ENCODE peak calls at places on chromosome 21, in five cellular contexts. F is CD4-positive, alpha-beta T cell; G is left lung; H is IMR-90; C is adrenal gland. R is an unnamed sample.

GRCh38 chr21:41622831-41623548 is 115.0 kb upstream of the TMPRSS2 start:
- DNase-seq in F (no peak), C (no peak), H (peak), G (no peak), R (no peak)

GRCh38 chr21:34126691-34127090 is 53.3 kb downstream of the MRPS6 start:
- DNase-seq in G (no peak), H (peak), F (no peak), C (peak), R (no peak)

GRCh38 chr21:34313116-34313515 is 50.7 kb upstream of the KCNE2 start:
- DNase-seq in C (no peak), F (no peak), H (peak), G (no peak), R (no peak)

GRCh38 chr21:34935868-34936267 is 113.2 kb downstream of the RUNX1 start:
- DNase-seq in G (no peak), C (no peak), H (no peak), F (no peak), R (no peak)

GRCh38 chr21:31018232-31018631 is 20.0 kb downstream of the KRTAP19-8 start:
- DNase-seq in G (no peak), H (no peak), C (no peak), F (no peak), R (no peak)

GRCh38 chr21:28832013-28832714 is 160.5 kb downstream of the LTN1 start:
- DNase-seq in F (no peak), C (no peak), H (peak), G (no peak), R (no peak)

GRCh38 chr21:31931644-31932469 is 59.0 kb downstream of the HUNK start:
- DNase-seq in F (no peak), C (no peak), G (no peak), H (no peak), R (no peak)

GRCh38 chr21:32309906-32310460 is 11.3 kb downstream of the MRAP start:
- DNase-seq in C (peak), G (no peak), H (no peak), F (no peak), R (peak)

GRCh38 chr21:42781150-42781980 is 98.0 kb downstream of the WDR4 start:
- DNase-seq in C (no peak), F (no peak), H (no peak), G (peak), R (no peak)

GRCh38 chr21:19759836-19760235 is 1238.4 kb upstream of the NCAM2 start:
- DNase-seq in F (no peak), H (no peak), G (peak), C (no peak), R (no peak)

GRCh38 chr21:39712976-39713375 is 32.0 kb upstream of the IGSF5 start:
- DNase-seq in G (no peak), F (no peak), C (no peak), H (no peak), R (no peak)

GRCh38 chr21:29789393-29789792 is 150.4 kb downstream of the GRIK1 start:
- DNase-seq in G (no peak), F (no peak), H (no peak), C (no peak), R (no peak)

GRCh38 chr21:23478381-23478780 is 2128.9 kb downstream of the MRPL39 start:
- DNase-seq in H (no peak), G (no peak), F (no peak), C (no peak), R (no peak)

GRCh38 chr21:14523234-14523633 is 22.9 kb downstream of the SAMSN1 start:
- DNase-seq in G (peak), H (no peak), F (no peak), C (no peak), R (no peak)

DNA sequence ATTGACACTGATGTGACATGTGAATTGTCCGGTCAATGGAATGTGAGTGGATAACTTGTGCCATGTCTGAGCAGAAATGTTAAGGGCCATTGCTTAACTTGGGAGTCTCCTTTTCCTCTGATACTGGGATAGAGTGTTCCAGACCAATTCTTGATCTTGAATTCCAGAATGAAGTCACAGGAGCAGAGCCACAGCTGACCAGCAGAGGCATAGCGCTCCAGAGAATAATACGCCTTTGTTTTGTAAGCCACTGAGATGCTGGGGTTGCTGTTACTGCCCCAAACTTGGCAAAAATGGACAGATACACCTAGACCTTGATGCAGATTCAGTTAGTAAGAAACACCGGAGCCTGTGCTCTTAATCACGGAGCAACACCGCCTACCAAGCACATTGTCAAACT is 6.3 kb downstream of the KCNJ6 start:
- DNase-seq in H (no peak), F (no peak), C (no peak), G (no peak), R (no peak)
- TF ChIP-seq CTCF in H (no peak), F (no peak), C (no peak), G (no peak), R (peak)

GRCh38 chr21:45662623-45663015 is 19.1 kb downstream of the PCBP3 start:
- DNase-seq in H (no peak), C (no peak), F (no peak), G (no peak), R (no peak)
- TF ChIP-seq CTCF in H (no peak), C (no peak), F (no peak), G (no peak), R (no peak)

GRCh38 chr21:36430841-36431240 is 45.6 kb downstream of the CHAF1B start:
- DNase-seq in C (no peak), F (no peak), G (no peak), H (no peak), R (no peak)
- TF ChIP-seq CTCF in C (no peak), F (no peak), G (no peak), H (no peak), R (no peak)

DNA sequence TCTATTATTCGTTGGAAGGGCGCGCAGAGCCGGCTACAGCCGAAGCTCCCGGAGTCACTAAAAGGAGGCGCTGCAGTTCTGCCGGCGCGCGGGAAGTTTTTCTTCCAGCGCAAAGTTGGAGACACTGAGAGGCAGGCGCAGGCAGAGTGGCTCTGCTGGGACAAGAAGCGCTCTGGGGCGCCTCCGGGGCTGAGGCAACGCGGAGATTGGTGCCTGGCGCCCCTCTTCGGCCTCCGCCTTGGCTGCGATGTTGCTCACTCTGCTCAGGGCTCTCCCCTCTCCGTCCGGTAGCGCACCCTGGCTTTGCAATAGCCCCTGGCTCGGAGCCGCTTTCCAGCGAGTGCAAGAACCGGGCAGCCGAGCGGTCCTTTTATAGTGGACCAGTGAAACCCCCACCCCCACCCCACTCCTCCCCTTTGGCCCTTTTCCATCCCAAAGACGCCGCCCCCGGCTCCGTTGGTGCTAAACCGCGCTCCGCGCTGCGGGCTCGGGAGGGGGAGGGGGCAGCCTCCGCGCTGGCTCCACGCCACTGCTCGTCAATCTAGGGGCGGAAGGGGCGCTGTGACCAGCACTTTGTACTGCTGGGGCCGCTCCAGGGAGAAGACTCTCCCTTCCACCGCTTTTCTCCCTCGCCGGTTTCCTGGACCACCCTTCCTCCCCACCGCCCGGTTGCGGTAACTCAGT is at the start of gene ADAMTS1:
- DNase-seq in C (peak), H (peak), F (no peak), G (peak), R (peak)
- TF ChIP-seq CTCF in C (no peak), H (peak), F (no peak), G (no peak), R (peak)

GRCh38 chr21:44803651-44804050 is 2.0 kb upstream of the UBE2G2 start:
- DNase-seq in C (peak), G (no peak), H (no peak), F (no peak), R (no peak)

GRCh38 chr21:44802396-44803153 is 955 bp upstream of the UBE2G2 start:
- DNase-seq in G (no peak), F (no peak), H (no peak), C (no peak), R (no peak)

GRCh38 chr21:44801468-44802395 is at the start of gene UBE2G2:
- DNase-seq in F (peak), C (peak), G (peak), H (peak), R (peak)

GRCh38 chr21:44800103-44800502 is 1.5 kb downstream of the UBE2G2 start:
- DNase-seq in F (no peak), H (peak), G (no peak), C (no peak), R (no peak)

DNA sequence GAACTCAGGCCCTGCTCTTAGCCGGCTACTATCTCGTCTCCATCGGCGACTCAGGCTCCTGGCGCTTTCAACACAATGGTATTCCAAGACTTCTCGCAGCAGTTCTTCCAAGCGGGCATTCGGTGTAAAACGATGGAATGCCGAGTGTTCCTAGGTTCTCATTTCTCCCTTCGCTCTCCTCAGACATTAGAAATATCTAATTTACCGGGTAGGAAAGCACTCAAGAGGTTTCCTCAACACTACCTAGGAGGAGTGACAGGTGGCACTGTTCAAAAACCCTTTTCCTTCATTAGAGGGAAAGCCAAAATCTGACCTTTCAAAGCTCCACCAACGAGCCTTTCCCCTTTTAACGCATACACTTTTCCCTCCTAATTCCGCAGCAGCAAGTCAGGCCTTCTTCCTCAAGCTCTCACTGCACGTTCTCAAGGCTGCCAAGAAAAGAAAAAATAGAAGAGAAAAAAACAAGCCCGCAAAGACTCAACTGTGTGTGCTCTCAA is 601 bp downstream of the UBE2G2 start:
- DNase-seq in C (no peak), G (no peak), F (no peak), H (peak), R (no peak)
- TF ChIP-seq CTCF in C (peak), G (peak), F (peak), H (peak), R (peak)

R was measured in osteocyte.